ENCODE peak calls at places on chromosomes 3 and 15, in four cellular contexts. S is mucosa of descending colon, L is GM23248, P is lung. F is an unnamed sample.

GRCh38 chr15:71705151-71705550 is 105.2 kb upstream of the NR2E3 start:
- DNase-seq in S (no peak), L (peak; percentile 58), P (no peak), F (no peak)

GRCh38 chr3:137869022-137869421 is 104.9 kb downstream of the SOX14 start:
- DNase-seq in S (no peak), L (no peak), P (no peak), F (no peak)

GRCh38 chr3:155676252-155676981 is 68.5 kb downstream of the PLCH1 start:
- DNase-seq in S (no peak), L (peak; percentile 89), P (no peak), F (no peak)

GRCh38 chr3:134352031-134352671 is 22.1 kb downstream of the AMOTL2 start:
- DNase-seq in S (no peak), L (peak; percentile 65), P (peak; percentile 82), F (no peak)

GRCh38 chr15:55226127-55226526 is 29.4 kb upstream of the RSL24D1 start:
- DNase-seq in S (no peak), L (peak; percentile 17), P (no peak), F (no peak)

GRCh38 chr15:86644319-86644718 is 564.6 kb downstream of the AGBL1 start:
- DNase-seq in S (no peak), L (no peak), P (no peak), F (no peak)

GRCh38 chr3:81462921-81463320 is 298.5 kb downstream of the GBE1 start:
- DNase-seq in S (no peak), L (no peak), P (no peak), F (no peak)

GRCh38 chr3:106227068-106227467 is 358.3 kb upstream of the CBLB start:
- DNase-seq in S (no peak), L (no peak), P (no peak), F (no peak)

GRCh38 chr3:8776406-8776805 is 7.0 kb upstream of the OXTR start:
- DNase-seq in S (no peak), L (peak; percentile 92), P (no peak), F (peak; percentile 76)

GRCh38 chr15:51403072-51403878 is 61.8 kb downstream of the GLDN start:
- DNase-seq in S (no peak), L (peak; percentile 70), P (peak; percentile 26), F (no peak)

GRCh38 chr15:73901126-73901810 is 25.0 kb upstream of the LOXL1 start:
- DNase-seq in S (no peak), L (no peak), P (no peak), F (no peak)

GRCh38 chr3:45272411-45272810 is 46.3 kb upstream of the TMEM158 start:
- DNase-seq in S (no peak), L (no peak), P (no peak), F (no peak)

GRCh38 chr3:45277636-45278035 is 51.5 kb upstream of the TMEM158 start:
- DNase-seq in S (no peak), L (no peak), P (no peak), F (no peak)

GRCh38 chr3:45272828-45273470 is 46.9 kb upstream of the TMEM158 start:
- DNase-seq in S (no peak), L (no peak), P (no peak), F (no peak)

GRCh38 chr3:45273681-45274515 is 47.8 kb upstream of the TMEM158 start:
- DNase-seq in S (no peak), L (peak; percentile 62), P (no peak), F (no peak)

GRCh38 chr3:45275006-45275704 is 49.1 kb upstream of the TMEM158 start:
- DNase-seq in S (no peak), L (no peak), P (no peak), F (no peak)
- H3K4me3 ChIP-seq in S (no peak overlapping the region), L (no peak overlapping the region), P (no peak overlapping the region), F (no peak overlapping the region)

GRCh38 chr3:74538669-74539068 is 75.8 kb downstream of the CNTN3 start:
- DNase-seq in S (no peak), L (no peak), P (no peak), F (no peak)

GRCh38 chr3:74534611-74535010 is 79.8 kb downstream of the CNTN3 start:
- DNase-seq in S (no peak), L (no peak), P (no peak), F (no peak)

GRCh38 chr3:74535281-74535680 is 79.2 kb downstream of the CNTN3 start:
- DNase-seq in S (no peak), L (no peak), P (no peak), F (no peak)

GRCh38 chr3:74537857-74538256 is 76.6 kb downstream of the CNTN3 start:
- DNase-seq in S (no peak), L (peak; percentile 26), P (no peak), F (no peak)

GRCh38 chr3:74537164-74537563 is 77.3 kb downstream of the CNTN3 start:
- DNase-seq in S (no peak), L (peak; percentile 85), P (no peak), F (peak; percentile 33)
- H3K4me3 ChIP-seq in S (no peak overlapping the region), L (no peak overlapping the region), P (no peak overlapping the region), F (no peak overlapping the region)

GRCh38 chr3:33645060-33645841 is 72.8 kb downstream of the CLASP2 start:
- DNase-seq in S (no peak), L (peak; percentile 68), P (no peak), F (no peak)
- H3K4me3 ChIP-seq in S (no peak overlapping the region), L (peak overlapping the region; percentile 86), P (peak overlapping the region; percentile 27), F (peak overlapping the region; percentile 33)

GRCh38 chr3:42057561-42058211 is 33.5 kb upstream of the TRAK1 start:
- DNase-seq in S (no peak), L (no peak), P (no peak), F (no peak)

GRCh38 chr3:42063886-42064285 is 27.3 kb upstream of the TRAK1 start:
- DNase-seq in S (no peak), L (peak; percentile 100), P (no peak), F (peak; percentile 64)

GRCh38 chr3:42061042-42061710 is 30.0 kb upstream of the TRAK1 start:
- DNase-seq in S (no peak), L (no peak), P (no peak), F (no peak)

GRCh38 chr3:42066516-42067181 is 24.5 kb upstream of the TRAK1 start:
- DNase-seq in S (no peak), L (peak; percentile 87), P (no peak), F (no peak)

DNA sequence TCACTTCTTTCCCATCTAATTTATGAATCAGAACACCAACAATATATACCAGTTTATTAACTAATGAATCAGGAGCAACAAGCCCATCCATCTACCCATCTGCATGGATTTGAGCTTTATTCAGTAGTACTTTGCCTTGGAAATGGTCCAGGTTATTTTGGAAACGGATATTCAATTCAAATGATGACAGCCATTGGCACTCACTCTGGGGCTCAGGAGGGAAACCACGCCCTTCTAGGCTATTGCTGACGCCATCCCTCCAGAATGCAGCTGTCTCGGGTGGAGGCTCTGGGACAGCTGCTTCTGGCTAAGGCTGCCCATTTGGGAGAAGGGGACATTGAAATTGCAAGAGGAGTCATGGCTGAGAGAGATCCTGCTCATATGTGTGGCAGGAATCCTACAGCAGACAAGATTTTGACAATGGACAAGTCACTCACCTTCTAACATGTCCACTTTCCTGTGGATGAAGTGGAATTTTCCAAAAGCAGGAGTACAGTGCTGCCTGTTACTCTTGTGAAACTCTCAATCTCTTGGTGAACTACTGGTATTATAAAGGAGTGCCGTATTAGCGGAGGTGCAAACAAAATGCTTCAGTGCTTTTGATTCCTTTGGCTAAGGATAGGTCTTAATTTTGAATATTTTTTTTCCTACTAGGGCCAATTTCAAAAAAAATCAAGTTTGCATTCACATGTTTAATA is 29.3 kb upstream of the TRAK1 start:
- DNase-seq in S (no peak), L (peak; percentile 98), P (peak; percentile 71), F (peak; percentile 78)
- H3K4me3 ChIP-seq in S (no peak overlapping the region), L (peak overlapping the region; percentile 41), P (no peak overlapping the region), F (no peak overlapping the region)

DNA sequence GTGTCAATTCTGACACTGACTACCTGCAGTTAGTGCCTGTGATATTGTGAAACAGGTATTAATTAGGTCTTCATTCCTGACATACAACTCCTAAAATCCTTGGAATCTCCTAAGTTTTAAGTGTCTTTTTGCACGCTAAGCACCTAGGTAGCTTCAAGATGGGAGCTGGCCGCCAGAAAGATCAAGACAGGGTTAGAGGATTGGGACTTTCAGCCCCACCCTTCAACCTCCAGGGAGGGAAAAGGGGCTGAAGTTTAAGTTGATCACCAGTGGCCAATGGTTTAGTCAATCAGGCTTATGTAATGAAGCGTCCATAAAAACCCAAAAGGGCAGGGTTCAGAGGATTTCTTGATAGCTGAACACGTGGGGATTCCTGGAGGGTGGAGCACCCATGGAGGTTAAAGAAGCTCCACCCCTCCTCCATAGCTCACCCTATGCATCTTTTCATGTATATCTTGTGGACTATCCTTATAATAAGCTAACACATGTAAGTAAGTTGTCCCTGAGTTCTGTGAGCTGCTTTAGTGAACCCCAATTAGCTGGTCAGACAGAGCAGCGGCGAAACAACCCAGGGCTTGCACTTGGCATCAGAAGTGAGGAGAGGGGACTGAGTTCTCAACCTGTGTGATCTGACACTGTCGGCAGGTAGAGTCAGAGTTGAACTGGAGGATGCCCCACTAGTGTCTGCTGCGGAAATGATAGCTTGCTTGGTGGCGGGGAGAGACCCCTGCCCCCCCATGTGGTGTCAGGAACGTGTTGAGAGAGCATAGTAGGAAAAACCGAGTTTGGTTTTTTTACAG is 12.8 kb upstream of the SRP14 start:
- DNase-seq in S (peak; percentile 43), L (no peak), P (no peak), F (no peak)
- H3K4me3 ChIP-seq in S (no peak overlapping the region), L (no peak overlapping the region), P (no peak overlapping the region), F (no peak overlapping the region)

GRCh38 chr3:179016979-179017670 is 54.5 kb downstream of the ZMAT3 start:
- DNase-seq in S (no peak), L (peak; percentile 14), P (no peak), F (no peak)
- H3K4me3 ChIP-seq in S (no peak overlapping the region), L (no peak overlapping the region), P (no peak overlapping the region), F (no peak overlapping the region)

DNA sequence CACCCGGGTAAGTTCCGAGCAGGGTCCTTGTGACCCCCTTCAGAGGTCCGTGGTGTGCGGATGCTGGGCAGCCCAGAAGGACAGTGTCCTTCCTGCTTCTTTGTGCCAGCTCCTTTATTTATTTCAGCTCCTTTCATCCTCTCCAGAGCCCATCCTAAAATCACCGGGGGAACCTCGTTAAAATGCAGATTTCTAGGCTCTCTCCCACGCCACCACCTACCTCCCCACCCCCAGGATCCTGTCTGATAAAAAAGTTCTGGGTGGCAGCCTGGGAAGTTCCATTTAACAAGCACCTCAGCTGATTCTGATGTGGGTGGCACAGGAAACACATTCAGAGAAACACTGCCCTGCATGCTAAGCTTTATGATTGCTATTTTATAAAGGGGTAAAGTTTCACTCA is 12.5 kb upstream of the IGF1R start:
- DNase-seq in S (no peak), L (no peak), P (no peak), F (no peak)
- H3K4me3 ChIP-seq in S (no peak overlapping the region), L (no peak overlapping the region), P (no peak overlapping the region), F (no peak overlapping the region)

DNA sequence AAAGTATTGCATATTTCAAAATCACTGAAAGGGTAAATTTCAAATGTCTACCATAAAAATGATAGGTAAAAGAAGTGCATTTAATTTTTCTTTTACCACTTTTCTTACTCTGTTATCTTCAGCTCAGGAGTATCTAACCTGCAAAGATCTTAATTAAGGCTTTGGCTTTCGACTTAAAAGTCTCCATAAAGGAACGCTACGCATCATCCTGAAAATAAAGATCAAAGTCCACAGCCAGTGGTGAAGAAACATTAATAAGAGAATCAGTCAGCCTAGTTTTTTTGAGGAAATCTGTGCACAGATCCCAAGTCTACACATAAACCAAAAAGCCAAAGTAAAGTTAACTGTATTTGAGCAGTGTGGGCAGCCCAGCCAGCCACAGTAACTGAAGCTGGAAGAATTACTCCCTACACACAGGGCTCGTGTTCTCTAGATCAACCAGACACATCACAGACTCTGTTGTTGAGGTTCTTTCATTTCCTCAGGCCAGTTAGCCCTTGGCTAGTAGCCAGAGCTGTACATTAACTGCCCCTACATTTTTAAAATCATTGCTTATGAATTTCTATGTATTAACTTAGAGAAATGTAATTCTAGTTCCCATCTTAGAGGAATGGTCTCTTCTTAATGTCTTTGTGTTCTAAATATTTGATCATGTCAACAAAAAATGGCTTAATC is 6.9 kb downstream of the LRRC2 start:
- DNase-seq in S (no peak), L (no peak), P (no peak), F (no peak)
- H3K4me3 ChIP-seq in S (no peak overlapping the region), L (no peak overlapping the region), P (no peak overlapping the region), F (no peak overlapping the region)

F was measured in skeletal muscle cell.